ENCODE peak calls at places on chromosome 2, in seven cellular contexts. T is K562, Z is transverse colon, A is suprapubic skin, O is H1, U is HepG2, V is stomach. G is an unnamed sample.

GRCh38 chr2:63792523-63792922 is 49.2 kb upstream of the UGP2 start:
- DNase-seq in T (no peak), Z (no peak), A (no peak), O (no peak), U (no peak), V (no peak), G (no peak)

GRCh38 chr2:20351555-20352229 is 1.0 kb upstream of the PUM2 start:
- DNase-seq in T (no peak), Z (no peak), A (no peak), O (no peak), U (peak), V (peak), G (peak)

GRCh38 chr2:57776916-57777315 is 269.7 kb upstream of the VRK2 start:
- DNase-seq in T (peak), Z (no peak), A (no peak), O (no peak), U (no peak), V (no peak), G (no peak)

GRCh38 chr2:31476511-31477171 is 62.1 kb upstream of the XDH start:
- DNase-seq in T (no peak), Z (no peak), A (no peak), O (no peak), U (no peak), V (no peak), G (no peak)

GRCh38 chr2:186972281-186972970 is 123.5 kb upstream of the ZSWIM2 start:
- DNase-seq in T (no peak), Z (no peak), A (no peak), O (no peak), U (no peak), V (no peak), G (no peak)

GRCh38 chr2:134207589-134208209 is 46.2 kb upstream of the MGAT5 start:
- DNase-seq in T (peak), Z (peak), A (no peak), O (peak), U (peak), V (peak), G (no peak)

GRCh38 chr2:144671695-144672094 is 151.8 kb upstream of the ZEB2 start:
- DNase-seq in T (no peak), Z (no peak), A (no peak), O (no peak), U (no peak), V (no peak), G (no peak)

GRCh38 chr2:98501896-98502295 is 57.2 kb downstream of the INPP4A start:
- DNase-seq in T (no peak), Z (no peak), A (peak), O (no peak), U (no peak), V (no peak), G (no peak)

GRCh38 chr2:230953843-230954242 is 28.8 kb upstream of the GPR55 start:
- DNase-seq in T (no peak), Z (no peak), A (no peak), O (no peak), U (no peak), V (no peak), G (no peak)

GRCh38 chr2:46365913-46366674 is 68.9 kb downstream of the EPAS1 start:
- DNase-seq in T (no peak), Z (no peak), A (no peak), O (no peak), U (no peak), V (no peak), G (no peak)

GRCh38 chr2:186648130-186648529 is 45.7 kb upstream of the FAM171B start:
- DNase-seq in T (no peak), Z (no peak), A (no peak), O (no peak), U (no peak), V (no peak), G (no peak)

GRCh38 chr2:70710276-70710675 is 57.7 kb downstream of the ADD2 start:
- DNase-seq in T (no peak), Z (no peak), A (no peak), O (no peak), U (no peak), V (no peak), G (no peak)

GRCh38 chr2:160892204-160892603 is 268.0 kb upstream of the TANK start:
- DNase-seq in T (no peak), Z (no peak), A (no peak), O (no peak), U (no peak), V (no peak), G (no peak)

GRCh38 chr2:210442869-210443268 is 33.7 kb downstream of the LANCL1 start:
- DNase-seq in T (no peak), Z (no peak), A (no peak), O (no peak), U (no peak), V (no peak), G (no peak)

GRCh38 chr2:40240067-40240466 is 211.8 kb downstream of the SLC8A1 start:
- DNase-seq in T (no peak), Z (peak), A (peak), O (no peak), U (no peak), V (peak), G (no peak)
- TF ChIP-seq EP300 in T (no peak), Z (no peak), A (no peak), O (no peak), U (no peak), V (peak), G (no peak)

DNA sequence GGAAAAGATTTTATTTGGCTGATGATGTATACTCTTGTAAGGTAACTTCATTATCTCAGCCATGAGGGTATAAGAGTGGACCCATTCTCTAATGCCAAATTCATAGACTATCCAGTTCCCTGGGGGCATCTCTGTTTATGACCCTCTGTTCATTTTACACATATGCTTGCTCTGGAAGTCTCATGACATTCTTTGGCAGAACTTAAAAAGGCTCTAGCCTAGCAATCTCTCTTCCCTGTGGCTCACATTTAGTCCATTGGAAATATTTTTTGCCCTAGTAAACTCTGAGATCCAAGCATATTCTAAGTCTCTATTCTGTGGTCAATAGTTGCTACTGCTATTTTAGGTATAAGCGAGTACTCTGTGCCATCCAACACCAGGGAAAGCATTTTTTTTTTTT is 1201.8 kb upstream of the ZEB2 start:
- DNase-seq in T (no peak), Z (no peak), A (no peak), O (no peak), U (no peak), V (no peak), G (no peak)
- TF ChIP-seq POLR2AphosphoS5 in T (no peak), Z (no peak), A (no peak), O (no peak), U (no peak), V (no peak), G (no peak)

GRCh38 chr2:48965204-48965603 is 189.1 kb downstream of the FSHR start:
- DNase-seq in T (no peak), Z (no peak), A (no peak), O (no peak), U (no peak), V (no peak), G (no peak)

DNA sequence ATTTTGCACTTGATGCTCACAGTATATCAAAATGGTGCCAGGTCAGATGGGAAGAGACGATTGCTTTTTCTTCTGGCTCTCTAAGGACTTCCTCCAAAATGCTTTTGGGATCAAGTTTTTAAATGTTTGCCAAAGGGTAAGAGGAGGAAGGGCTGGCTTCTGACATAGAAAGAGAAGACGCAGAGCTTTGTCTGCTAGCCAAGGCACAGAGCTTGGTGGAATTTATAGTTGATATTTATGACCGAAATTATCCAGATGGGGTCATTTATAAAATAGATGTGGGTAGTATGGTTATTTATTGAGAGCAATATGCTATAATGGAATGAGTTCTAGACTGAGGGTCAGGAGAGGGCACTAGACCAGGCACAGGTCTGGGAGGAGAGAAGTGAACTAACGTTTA is 193.3 kb downstream of the FSHR start:
- DNase-seq in T (no peak), Z (no peak), A (no peak), O (no peak), U (no peak), V (no peak), G (no peak)
- TF ChIP-seq POLR2A in T (no peak), Z (no peak), A (no peak), O (no peak), U (no peak), V (no peak), G (no peak)

DNA sequence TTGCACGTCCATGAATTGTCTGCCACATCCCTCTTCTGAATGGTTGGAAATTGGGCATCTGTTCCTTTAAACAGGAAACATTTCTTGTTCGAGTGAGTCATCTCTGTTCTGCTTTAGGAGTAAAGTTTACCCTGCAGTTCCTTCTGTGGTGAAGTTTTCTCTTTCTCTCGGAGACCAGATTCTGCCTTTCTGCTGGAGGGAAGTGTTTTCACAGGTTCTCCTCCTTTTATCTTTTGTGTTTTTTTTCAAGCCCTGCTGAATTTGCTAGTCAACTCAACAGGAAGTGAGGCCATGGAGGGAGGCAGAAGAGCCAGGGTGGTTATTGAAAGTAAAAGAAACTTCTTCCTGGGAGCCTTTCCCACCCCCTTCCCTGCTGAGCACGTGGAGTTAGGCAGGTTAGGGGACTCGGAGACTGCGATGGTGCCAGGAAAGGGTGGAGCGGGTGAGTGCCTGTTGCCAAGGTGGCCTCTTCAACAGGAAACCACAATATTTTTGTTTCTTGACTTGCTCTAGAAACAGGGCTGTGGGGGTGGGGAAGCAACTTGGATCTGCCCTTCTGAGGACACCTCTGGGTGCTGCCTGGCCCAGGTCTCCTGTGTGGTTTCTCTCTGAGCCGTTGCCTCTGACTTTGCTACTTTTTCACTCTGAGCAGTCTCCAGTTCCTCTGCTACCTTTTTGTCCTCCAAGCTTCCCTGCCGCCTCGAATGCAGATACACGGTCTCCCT is 2.2 kb upstream of the CASP8 start:
- DNase-seq in T (peak), Z (peak), A (peak), O (no peak), U (peak), V (peak), G (no peak)
- TF ChIP-seq EP300 in T (no peak), Z (no peak), A (no peak), O (no peak), U (no peak), V (no peak), G (peak)

GRCh38 chr2:165601065-165601830 is 131.8 kb downstream of the CSRNP3 start:
- DNase-seq in T (no peak), Z (no peak), A (no peak), O (no peak), U (no peak), V (no peak), G (no peak)
- TF ChIP-seq POLR2AphosphoS5 in T (no peak), Z (no peak), A (no peak), O (no peak), U (no peak), V (no peak), G (no peak)

DNA sequence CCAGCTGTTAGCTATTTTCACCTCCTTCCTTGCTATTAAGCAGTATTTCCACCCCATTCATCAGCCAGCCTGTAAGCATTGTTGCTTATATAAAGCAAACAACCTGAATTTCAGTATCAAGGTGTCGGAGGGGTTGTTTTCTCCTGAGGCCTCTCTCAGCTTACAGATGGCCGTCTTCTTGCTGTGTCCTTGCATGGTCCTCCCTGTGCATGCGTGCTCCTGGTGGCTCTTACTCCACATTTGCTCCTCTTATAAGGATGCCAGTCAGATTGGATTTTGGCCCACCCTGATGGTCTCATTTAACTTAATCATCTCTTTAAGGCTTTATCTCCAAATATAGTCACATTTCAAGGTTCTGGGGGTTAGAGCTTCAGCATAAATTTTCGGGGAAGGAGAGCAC is 2.6 kb downstream of the MAIP1 start:
- DNase-seq in T (no peak), Z (no peak), A (no peak), O (no peak), U (no peak), V (no peak), G (no peak)
- TF ChIP-seq POLR2A in T (no peak), Z (no peak), A (no peak), O (no peak), U (no peak), V (no peak), G (no peak)

DNA sequence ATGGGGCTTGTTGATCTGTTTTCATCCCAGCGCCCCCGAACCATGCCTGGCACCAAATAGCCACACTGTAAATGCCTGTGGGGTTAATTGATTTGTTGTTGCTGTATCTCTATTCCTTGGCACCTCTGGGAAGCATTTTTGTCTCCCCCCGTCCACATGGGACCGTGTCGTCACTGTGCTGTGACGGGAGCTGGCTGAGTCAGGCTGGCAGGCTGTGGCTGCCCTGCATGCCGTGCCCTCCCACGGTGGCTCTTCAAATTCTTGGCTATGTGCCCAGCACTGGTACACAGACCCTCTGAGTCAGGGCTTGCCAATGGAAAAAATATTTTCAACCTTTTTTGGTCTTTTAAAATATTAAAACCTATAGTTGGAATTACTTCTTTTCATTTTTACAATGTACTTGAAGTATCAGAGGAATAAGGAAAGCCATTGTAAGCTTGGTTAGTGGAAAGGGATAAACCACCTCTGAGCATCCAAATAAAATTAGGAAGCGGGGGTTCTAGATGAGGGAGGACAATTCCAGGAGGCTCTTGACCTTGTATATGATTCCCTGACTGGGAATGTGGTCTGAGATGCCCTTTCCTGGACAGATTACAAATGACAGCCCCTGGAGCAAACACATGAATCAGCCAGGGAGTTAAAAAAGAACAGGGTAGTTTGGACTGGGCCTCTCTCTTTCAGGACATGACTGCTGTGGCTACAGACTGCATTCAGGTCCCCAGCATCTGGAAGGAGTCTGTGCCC is 59.4 kb downstream of the DGKD start:
- DNase-seq in T (no peak), Z (no peak), A (peak), O (peak), U (peak), V (peak), G (peak)
- TF ChIP-seq EP300 in T (no peak), Z (no peak), A (no peak), O (no peak), U (no peak), V (peak), G (no peak)

GRCh38 chr2:85133751-85134254 is 611 bp downstream of the TCF7L1 start:
- DNase-seq in T (peak), Z (peak), A (peak), O (peak), U (no peak), V (peak), G (peak)
- TF ChIP-seq POLR2AphosphoS5 in T (no peak), Z (no peak), A (no peak), O (no peak), U (no peak), V (no peak), G (no peak)

G was measured in upper lobe of left lung.